ENCODE peak calls at places on chromosomes 2 and 18, in four cellular contexts. I is left ventricle myocardium inferior, K is adrenal gland, S is breast epithelium. X is an unnamed sample.

GRCh38 chr18:8800041-8800441 is 94.7 kb downstream of the MTCL1 start:
- DNase-seq in I (no peak), K (no peak), S (no peak), X (no peak)

GRCh38 chr18:52670903-52671302 is 330.9 kb downstream of the DCC start:
- DNase-seq in I (no peak), K (no peak), S (no peak), X (no peak)

GRCh38 chr2:169365093-169365483 is 2.8 kb upstream of the LRP2 start:
- DNase-seq in I (no peak), K (no peak), S (no peak), X (no peak)

GRCh38 chr2:152298754-152299153 is 36.2 kb upstream of the FMNL2 start:
- DNase-seq in I (no peak), K (no peak), S (no peak), X (no peak)

GRCh38 chr18:9575558-9575957 is 38.8 kb downstream of the PPP4R1 start:
- DNase-seq in I (peak; percentile 44), K (peak; percentile 94), S (peak; percentile 67), X (no peak)

GRCh38 chr2:64978514-64979268 is 10.5 kb upstream of the SLC1A4 start:
- DNase-seq in I (no peak), K (no peak), S (no peak), X (no peak)

GRCh38 chr18:44079602-44080001 is 601.1 kb upstream of the SETBP1 start:
- DNase-seq in I (no peak), K (no peak), S (no peak), X (no peak)

GRCh38 chr2:60717691-60718090 is 38.4 kb upstream of the PAPOLG start:
- DNase-seq in I (no peak), K (peak; percentile 58), S (no peak), X (no peak)

GRCh38 chr18:29418136-29418535 is 1241.2 kb upstream of the CDH2 start:
- DNase-seq in I (no peak), K (no peak), S (no peak), X (no peak)

GRCh38 chr2:40482091-40482490 is 30.2 kb upstream of the SLC8A1 start:
- DNase-seq in I (no peak), K (no peak), S (no peak), X (no peak)

GRCh38 chr2:165401285-165401852 is 68.1 kb upstream of the CSRNP3 start:
- DNase-seq in I (no peak), K (no peak), S (no peak), X (no peak)

GRCh38 chr2:28552045-28552823 is 56.4 kb downstream of the PLB1 start:
- DNase-seq in I (no peak), K (peak; percentile 52), S (no peak), X (no peak)

GRCh38 chr18:57698571-57699276 is 77.1 kb upstream of the NARS1 start:
- DNase-seq in I (no peak), K (no peak), S (no peak), X (no peak)

GRCh38 chr2:143489135-143489534 is 359.9 kb downstream of the ARHGAP15 start:
- DNase-seq in I (no peak), K (no peak), S (no peak), X (no peak)

GRCh38 chr2:151410485-151410833 is 757 bp downstream of the RIF1 start:
- DNase-seq in I (peak; percentile 24), K (no peak), S (no peak), X (peak; percentile 61)

GRCh38 chr2:111938392-111938791 is 40.0 kb downstream of the MERTK start:
- DNase-seq in I (no peak), K (peak; percentile 31), S (no peak), X (no peak)

GRCh38 chr2:199457147-199458016 is at the start of gene SATB2:
- DNase-seq in I (no peak), K (no peak), S (no peak), X (no peak)

GRCh38 chr2:145408980-145409379 is 889.1 kb upstream of the ZEB2 start:
- DNase-seq in I (no peak), K (no peak), S (no peak), X (no peak)

GRCh38 chr2:145410096-145410495 is 890.2 kb upstream of the ZEB2 start:
- DNase-seq in I (no peak), K (no peak), S (no peak), X (no peak)

GRCh38 chr2:145412155-145412554 is 892.2 kb upstream of the ZEB2 start:
- DNase-seq in I (no peak), K (no peak), S (no peak), X (no peak)

GRCh38 chr2:145413261-145413660 is 893.3 kb upstream of the ZEB2 start:
- DNase-seq in I (no peak), K (no peak), S (no peak), X (no peak)

DNA sequence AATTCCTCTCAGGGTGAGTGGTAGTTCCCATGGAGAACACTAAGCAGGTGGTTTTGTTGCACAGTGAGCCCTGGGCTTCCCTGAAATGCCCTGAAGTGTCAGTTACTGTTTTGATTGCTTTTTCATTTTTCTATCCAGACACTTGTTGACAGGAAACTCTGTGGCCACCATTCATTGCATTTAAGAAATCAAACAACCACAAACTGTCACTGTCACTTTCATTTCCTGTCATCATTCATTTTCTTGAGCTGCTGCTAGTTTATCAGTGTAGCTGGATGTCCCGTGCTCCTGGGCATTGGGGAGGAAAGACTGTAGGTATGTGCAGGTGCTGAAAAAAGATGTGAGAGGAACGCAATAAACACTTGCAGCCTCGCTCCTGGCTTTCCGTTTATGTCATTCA is 891.6 kb upstream of the ZEB2 start:
- DNase-seq in I (no peak), K (no peak), S (no peak), X (no peak)
- H3K9me3 ChIP-seq in I (peaks cover 26% of the 10 kb centered on the region), K (no peaks in the 10 kb centered on the region), S (no peaks in the 10 kb centered on the region), X (no peaks in the 10 kb centered on the region)

DNA sequence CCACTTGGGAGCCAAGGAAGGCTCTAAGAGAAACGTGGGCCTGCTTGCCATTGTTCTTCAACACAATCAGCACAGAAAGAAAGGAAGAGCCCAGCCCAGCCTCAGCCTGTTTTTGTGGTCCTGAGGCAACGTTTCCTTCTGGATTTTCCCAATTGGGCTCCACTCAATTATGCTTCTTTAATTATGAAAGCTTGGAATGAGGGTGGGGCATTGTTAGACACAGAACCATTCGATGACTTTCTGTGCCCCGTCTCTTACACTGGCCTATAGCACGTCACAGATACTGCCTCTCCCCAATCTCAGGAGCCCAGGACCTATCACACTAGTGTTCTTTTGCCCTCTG is 207.4 kb downstream of the ZFP36L2 start:
- DNase-seq in I (no peak), K (no peak), S (no peak), X (no peak)
- H3K27ac ChIP-seq in I (peak overlapping the region; percentile 85), K (peak overlapping the region; percentile 82), S (peak overlapping the region; percentile 78), X (no peak overlapping the region)

GRCh38 chr2:223688094-223688835 is 86.1 kb upstream of the SCG2 start:
- DNase-seq in I (no peak), K (no peak), S (no peak), X (no peak)

GRCh38 chr2:223697921-223698645 is 95.9 kb upstream of the SCG2 start:
- DNase-seq in I (no peak), K (no peak), S (no peak), X (no peak)

GRCh38 chr2:223697316-223697875 is 95.2 kb upstream of the SCG2 start:
- DNase-seq in I (no peak), K (no peak), S (no peak), X (no peak)

GRCh38 chr2:223696719-223697118 is 94.6 kb upstream of the SCG2 start:
- DNase-seq in I (no peak), K (no peak), S (no peak), X (no peak)

GRCh38 chr2:223692227-223692947 is 90.2 kb upstream of the SCG2 start:
- DNase-seq in I (no peak), K (peak; percentile 72), S (no peak), X (no peak)
- TF ChIP-seq CTCF in I (peak; percentile 67), K (peak; percentile 58), S (no peak), X (no peak)

DNA sequence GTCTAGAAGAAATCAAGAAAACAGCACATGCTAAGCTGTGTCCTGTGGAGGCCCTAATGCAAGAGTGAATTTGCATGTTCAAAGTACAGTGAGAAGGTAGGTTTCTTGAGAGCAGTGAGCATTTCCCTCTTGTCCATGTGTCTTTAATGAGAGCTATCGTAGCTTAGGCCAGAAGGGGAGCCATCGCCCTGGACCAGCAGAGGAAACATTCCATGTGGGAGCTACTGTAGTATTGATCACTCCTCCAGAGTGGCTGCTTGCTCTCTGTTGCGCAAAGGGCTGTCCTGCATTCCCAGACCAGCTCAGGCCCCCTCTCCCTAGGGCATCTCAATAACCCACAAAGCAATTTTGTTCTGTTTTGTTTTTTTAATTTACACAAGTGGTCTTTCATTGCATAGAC is 950.1 kb downstream of the CNTNAP5 start:
- DNase-seq in I (no peak), K (no peak), S (no peak), X (no peak)
- H3K9me3 ChIP-seq in I (no peaks in the 10 kb centered on the region), K (no peaks in the 10 kb centered on the region), S (no peaks in the 10 kb centered on the region), X (no peaks in the 10 kb centered on the region)

GRCh38 chr2:120734930-120735611 is 597 bp upstream of the GLI2 start:
- DNase-seq in I (no peak), K (peak; percentile 42), S (no peak), X (no peak)

GRCh38 chr2:120736202-120736954 is 710 bp downstream of the GLI2 start:
- DNase-seq in I (no peak), K (peak; percentile 31), S (no peak), X (no peak)

GRCh38 chr2:120736955-120737801 is 1.5 kb downstream of the GLI2 start:
- DNase-seq in I (peak; percentile 48), K (peak; percentile 57), S (no peak), X (no peak)

GRCh38 chr2:120737802-120738516 is 2.3 kb downstream of the GLI2 start:
- DNase-seq in I (no peak), K (peak; percentile 42), S (no peak), X (no peak)

GRCh38 chr2:120735750-120736170 is at the start of gene GLI2:
- DNase-seq in I (peak; percentile 72), K (peak; percentile 80), S (no peak), X (no peak)
- H3K27ac ChIP-seq in I (peak within 1 kb of the TSS; percentile 81), K (peak within 1 kb of the TSS; percentile 82), S (peak within 1 kb of the TSS; percentile 60), X (no peak within 1 kb of the TSS)

X was measured in CD4-positive, alpha-beta T cell.